ENCODE peak calls at places on chromosomes 12 and 14, in four cellular contexts. Z is stimulated activated CD4-positive, alpha-beta T cell treated with anti-CD3 and anti-CD28 coated beads, Interleukin-15, amount 100 ng/mL, for 24 hours; I is choroid plexus epithelial cell; U is endothelial cell. J is an unnamed sample.

GRCh38 chr14:103105580-103106168 is 11.1 kb downstream of the EXOC3L4 start:
- DNase-seq in Z (no peak), I (no peak), U (no peak), J (no peak)

GRCh38 chr14:102252834-102253801 is 51.8 kb downstream of the MOK start:
- DNase-seq in Z (no peak), I (no peak), U (no peak), J (no peak)

GRCh38 chr12:132147423-132148367 is 3.4 kb downstream of the NOC4L start:
- DNase-seq in Z (no peak), I (no peak), U (no peak), J (no peak)

GRCh38 chr14:43687866-43688265 is 819.2 kb downstream of the FSCB start:
- DNase-seq in Z (no peak), I (peak), U (no peak), J (no peak)

GRCh38 chr14:76257111-76257803 is 105.5 kb downstream of the GPATCH2L start:
- DNase-seq in Z (no peak), I (peak), U (no peak), J (no peak)

GRCh38 chr12:12983420-12984035 is 16.5 kb downstream of the HEBP1 start:
- DNase-seq in Z (no peak), I (peak), U (peak), J (peak)

GRCh38 chr12:64147860-64148259 is 74.2 kb downstream of the KICS2 start:
- DNase-seq in Z (no peak), I (no peak), U (no peak), J (no peak)

GRCh38 chr12:51818567-51819300 is 29.8 kb downstream of the FIGNL2 start:
- DNase-seq in Z (no peak), I (peak), U (no peak), J (no peak)

GRCh38 chr12:51517800-51518199 is 73.2 kb upstream of the SCN8A start:
- DNase-seq in Z (no peak), I (no peak), U (no peak), J (peak)

GRCh38 chr12:15638231-15638630 is 151.0 kb downstream of the EPS8 start:
- DNase-seq in Z (no peak), I (no peak), U (no peak), J (no peak)

GRCh38 chr14:37139710-37140109 is 32.7 kb downstream of the SLC25A21 start:
- DNase-seq in Z (no peak), I (no peak), U (no peak), J (no peak)

GRCh38 chr12:89733579-89734201 is 25.1 kb upstream of the ATP2B1 start:
- DNase-seq in Z (no peak), I (peak), U (no peak), J (peak)

GRCh38 chr12:98894412-98895085 is 249.5 kb downstream of the APAF1 start:
- DNase-seq in Z (peak), I (no peak), U (peak), J (no peak)

GRCh38 chr12:108857158-108857407 is 300 bp downstream of the SSH1 start:
- DNase-seq in Z (no peak), I (no peak), U (no peak), J (no peak)

GRCh38 chr14:77646907-77647306 is 30.5 kb upstream of the SPTLC2 start:
- DNase-seq in Z (no peak), I (no peak), U (no peak), J (no peak)

GRCh38 chr12:105205322-105206048 is 30.5 kb downstream of the APPL2 start:
- DNase-seq in Z (no peak), I (no peak), U (no peak), J (no peak)

GRCh38 chr12:9667403-9667802 is 2.1 kb upstream of the CLEC2D start:
- DNase-seq in Z (peak), I (no peak), U (no peak), J (no peak)

GRCh38 chr14:26478967-26479366 is 118.9 kb downstream of the NOVA1 start:
- DNase-seq in Z (no peak), I (no peak), U (no peak), J (no peak)

GRCh38 chr14:99199854-99200653 is 71.9 kb downstream of the BCL11B start:
- DNase-seq in Z (no peak), I (no peak), U (no peak), J (no peak)

GRCh38 chr12:76032043-76032981 is 736 bp upstream of the PHLDA1 start:
- DNase-seq in Z (peak), I (peak), U (peak), J (peak)

GRCh38 chr12:118055144-118055557 is 5.8 kb downstream of the WSB2 start:
- DNase-seq in Z (peak), I (peak), U (peak), J (peak)

GRCh38 chr14:96827310-96827709 is 30.1 kb downstream of the VRK1 start:
- DNase-seq in Z (no peak), I (no peak), U (no peak), J (no peak)

GRCh38 chr12:114744696-114745095 is 60.7 kb upstream of the TBX3 start:
- DNase-seq in Z (no peak), I (peak), U (no peak), J (no peak)

GRCh38 chr14:60349663-60350365 is 100.8 kb downstream of the PPM1A start:
- DNase-seq in Z (peak), I (peak), U (peak), J (peak)

GRCh38 chr12:47940773-47941474 is 22.5 kb upstream of the TMEM106C start:
- DNase-seq in Z (no peak), I (no peak), U (no peak), J (no peak)

GRCh38 chr14:92938235-92938875 is 15.4 kb downstream of the CHGA start:
- DNase-seq in Z (no peak), I (no peak), U (no peak), J (no peak)

GRCh38 chr12:662541-663292 is 528 bp downstream of the NINJ2 start:
- DNase-seq in Z (no peak), I (peak), U (no peak), J (no peak)

GRCh38 chr14:30158299-30158698 is 230.7 kb upstream of the PRKD1 start:
- DNase-seq in Z (no peak), I (no peak), U (no peak), J (no peak)

GRCh38 chr12:95790912-95791849 is 617 bp upstream of the NTN4 start:
- DNase-seq in Z (peak), I (no peak), U (peak), J (peak)

GRCh38 chr12:58639323-58639934 is 280.9 kb downstream of the LRIG3 start:
- DNase-seq in Z (no peak), I (peak), U (no peak), J (no peak)

GRCh38 chr14:87013583-87013982 is 979.4 kb downstream of the GALC start:
- DNase-seq in Z (no peak), I (peak), U (no peak), J (no peak)

GRCh38 chr14:82886670-82887069 is 1353.0 kb upstream of the SEL1L start:
- DNase-seq in Z (no peak), I (no peak), U (no peak), J (no peak)

GRCh38 chr14:72000907-72001306 is 68.7 kb downstream of the RGS6 start:
- DNase-seq in Z (no peak), I (no peak), U (no peak), J (no peak)

GRCh38 chr12:84561362-84561761 is 351.2 kb downstream of the SLC6A15 start:
- DNase-seq in Z (no peak), I (peak), U (no peak), J (no peak)

GRCh38 chr14:35525695-35526094 is 8.3 kb upstream of the INSM2 start:
- DNase-seq in Z (no peak), I (no peak), U (no peak), J (no peak)

GRCh38 chr12:53211476-53212381 is 4.7 kb upstream of the ITGB7 start:
- DNase-seq in Z (no peak), I (no peak), U (no peak), J (peak)